ENCODE peak calls at places on chromosomes 12 and 14, in nine cellular contexts. One of them, this sample, is unnamed.

GRCh38 chr14:24296341-24297157 is 3.0 kb downstream of the DHRS1 start:
- DNase-seq in omental fat pad: peak
- DNase-seq in activated T-cell treated with anti-CD3 and anti-CD28 coated beads, Interleukin-2, amount 50 U/mL, for 1 hour: peak
- DNase-seq in CD4-positive, alpha-beta T cell: peak
- DNase-seq in KBM-7: peak
- DNase-seq in A549: peak
- DNase-seq in Calu3: peak
- DNase-seq in GM12892: peak
- DNase-seq in T-helper 1 cell: peak
- DNase-seq in this sample: peak

GRCh38 chr14:70810621-70811020 is 1.3 kb upstream of the MAP3K9 start:
- DNase-seq in omental fat pad: no peak
- DNase-seq in activated T-cell treated with anti-CD3 and anti-CD28 coated beads, Interleukin-2, amount 50 U/mL, for 1 hour: no peak
- DNase-seq in CD4-positive, alpha-beta T cell: no peak
- DNase-seq in KBM-7: no peak
- DNase-seq in A549: no peak
- DNase-seq in Calu3: no peak
- DNase-seq in GM12892: no peak
- DNase-seq in T-helper 1 cell: no peak
- DNase-seq in this sample: no peak

GRCh38 chr12:75964150-75964549 is 67.4 kb downstream of the PHLDA1 start:
- DNase-seq in omental fat pad: no peak
- DNase-seq in activated T-cell treated with anti-CD3 and anti-CD28 coated beads, Interleukin-2, amount 50 U/mL, for 1 hour: no peak
- DNase-seq in CD4-positive, alpha-beta T cell: no peak
- DNase-seq in KBM-7: peak
- DNase-seq in A549: peak
- DNase-seq in Calu3: no peak
- DNase-seq in GM12892: no peak
- DNase-seq in T-helper 1 cell: no peak
- DNase-seq in this sample: peak

GRCh38 chr14:51638071-51638944 is 13.4 kb upstream of the FRMD6 start:
- DNase-seq in omental fat pad: no peak
- DNase-seq in activated T-cell treated with anti-CD3 and anti-CD28 coated beads, Interleukin-2, amount 50 U/mL, for 1 hour: no peak
- DNase-seq in CD4-positive, alpha-beta T cell: no peak
- DNase-seq in KBM-7: no peak
- DNase-seq in A549: peak
- DNase-seq in Calu3: no peak
- DNase-seq in GM12892: no peak
- DNase-seq in T-helper 1 cell: no peak
- DNase-seq in this sample: no peak

GRCh38 chr14:92460916-92461579 is 52.5 kb upstream of the RIN3 start:
- DNase-seq in omental fat pad: no peak
- DNase-seq in activated T-cell treated with anti-CD3 and anti-CD28 coated beads, Interleukin-2, amount 50 U/mL, for 1 hour: no peak
- DNase-seq in CD4-positive, alpha-beta T cell: no peak
- DNase-seq in KBM-7: peak
- DNase-seq in A549: no peak
- DNase-seq in Calu3: no peak
- DNase-seq in GM12892: no peak
- DNase-seq in T-helper 1 cell: no peak
- DNase-seq in this sample: peak

GRCh38 chr12:70628701-70629480 is 8.3 kb downstream of the PTPRB start:
- DNase-seq in omental fat pad: no peak
- DNase-seq in activated T-cell treated with anti-CD3 and anti-CD28 coated beads, Interleukin-2, amount 50 U/mL, for 1 hour: no peak
- DNase-seq in CD4-positive, alpha-beta T cell: no peak
- DNase-seq in KBM-7: no peak
- DNase-seq in A549: no peak
- DNase-seq in Calu3: no peak
- DNase-seq in GM12892: no peak
- DNase-seq in T-helper 1 cell: no peak
- DNase-seq in this sample: no peak

GRCh38 chr12:111093428-111094142 is 173.2 kb upstream of the MYL2 start:
- DNase-seq in omental fat pad: no peak
- DNase-seq in activated T-cell treated with anti-CD3 and anti-CD28 coated beads, Interleukin-2, amount 50 U/mL, for 1 hour: peak
- DNase-seq in CD4-positive, alpha-beta T cell: no peak
- DNase-seq in KBM-7: no peak
- DNase-seq in A549: no peak
- DNase-seq in Calu3: no peak
- DNase-seq in GM12892: no peak
- DNase-seq in T-helper 1 cell: no peak
- DNase-seq in this sample: no peak

GRCh38 chr14:100120522-100121269 is 38.7 kb downstream of the DEGS2 start:
- DNase-seq in omental fat pad: no peak
- DNase-seq in activated T-cell treated with anti-CD3 and anti-CD28 coated beads, Interleukin-2, amount 50 U/mL, for 1 hour: no peak
- DNase-seq in CD4-positive, alpha-beta T cell: no peak
- DNase-seq in KBM-7: no peak
- DNase-seq in A549: no peak
- DNase-seq in Calu3: no peak
- DNase-seq in GM12892: no peak
- DNase-seq in T-helper 1 cell: no peak
- DNase-seq in this sample: no peak

GRCh38 chr14:101060171-101060601 is 156.7 kb upstream of the RTL1 start:
- DNase-seq in omental fat pad: no peak
- DNase-seq in activated T-cell treated with anti-CD3 and anti-CD28 coated beads, Interleukin-2, amount 50 U/mL, for 1 hour: no peak
- DNase-seq in CD4-positive, alpha-beta T cell: no peak
- DNase-seq in KBM-7: no peak
- DNase-seq in A549: no peak
- DNase-seq in Calu3: no peak
- DNase-seq in GM12892: no peak
- DNase-seq in T-helper 1 cell: no peak
- DNase-seq in this sample: no peak

GRCh38 chr12:128823216-128823915 is 392 bp downstream of the SLC15A4 start:
- DNase-seq in omental fat pad: no peak
- DNase-seq in activated T-cell treated with anti-CD3 and anti-CD28 coated beads, Interleukin-2, amount 50 U/mL, for 1 hour: no peak
- DNase-seq in CD4-positive, alpha-beta T cell: no peak
- DNase-seq in KBM-7: peak
- DNase-seq in A549: no peak
- DNase-seq in Calu3: peak
- DNase-seq in GM12892: no peak
- DNase-seq in T-helper 1 cell: no peak
- DNase-seq in this sample: peak

GRCh38 chr12:102956738-102957338 is 636 bp upstream of the ASCL1 start:
- DNase-seq in omental fat pad: no peak
- DNase-seq in activated T-cell treated with anti-CD3 and anti-CD28 coated beads, Interleukin-2, amount 50 U/mL, for 1 hour: no peak
- DNase-seq in CD4-positive, alpha-beta T cell: no peak
- DNase-seq in KBM-7: no peak
- DNase-seq in A549: no peak
- DNase-seq in Calu3: no peak
- DNase-seq in GM12892: no peak
- DNase-seq in T-helper 1 cell: no peak
- DNase-seq in this sample: no peak